ENCODE peak calls at places on chromosomes 3 and 15, in four cellular contexts. A is SK-N-SH, D is K562, L is GM12878. F is an unnamed sample.

GRCh38 chr15:99125061-99125990 is 20.4 kb downstream of the SYNM start:
- DNase-seq in A (no peak), D (peak; percentile 19), L (no peak), F (no peak)

GRCh38 chr3:157938154-157938774 is 168.0 kb downstream of the SHOX2 start:
- DNase-seq in A (no peak), D (no peak), L (no peak), F (peak; percentile 4)

GRCh38 chr3:48928679-48929078 is 10.0 kb downstream of the ARIH2 start:
- DNase-seq in A (no peak), D (no peak), L (no peak), F (peak; percentile 38)

GRCh38 chr3:194069421-194070219 is 66.3 kb upstream of the HES1 start:
- DNase-seq in A (no peak), D (peak; percentile 30), L (no peak), F (peak; percentile 24)

GRCh38 chr3:176274161-176274560 is 923.1 kb downstream of the TBL1XR1 start:
- DNase-seq in A (no peak), D (peak; percentile 2), L (no peak), F (no peak)

GRCh38 chr15:49286649-49287394 is 116.8 kb downstream of the GALK2 start:
- DNase-seq in A (no peak), D (no peak), L (no peak), F (peak; percentile 22)

GRCh38 chr3:31170932-31171670 is 276.6 kb upstream of the GADL1 start:
- DNase-seq in A (no peak), D (no peak), L (no peak), F (peak; percentile 91)

GRCh38 chr15:65525622-65526021 is 4.6 kb upstream of the HACD3 start:
- DNase-seq in A (peak; percentile 24), D (peak; percentile 30), L (no peak), F (no peak)

GRCh38 chr15:60351066-60351465 is 46.7 kb downstream of the ANXA2 start:
- DNase-seq in A (no peak), D (no peak), L (no peak), F (no peak)

GRCh38 chr3:170741756-170742530 is 128.1 kb downstream of the RPL22L1 start:
- DNase-seq in A (no peak), D (no peak), L (no peak), F (no peak)

GRCh38 chr15:63287109-63287508 is 9.7 kb downstream of the APH1B start:
- DNase-seq in A (no peak), D (no peak), L (no peak), F (peak; percentile 48)

GRCh38 chr15:75024102-75024636 is 779 bp downstream of the PPCDC start:
- DNase-seq in A (peak; percentile 47), D (peak; percentile 53), L (no peak), F (peak; percentile 22)

GRCh38 chr15:101028321-101028720 is 109.2 kb downstream of the LRRK1 start:
- DNase-seq in A (no peak), D (no peak), L (no peak), F (peak; percentile 57)

GRCh38 chr3:64345351-64345750 is 120.1 kb upstream of the PRICKLE2 start:
- DNase-seq in A (peak; percentile 9), D (no peak), L (no peak), F (peak; percentile 89)

GRCh38 chr3:158167737-158168469 is 58.0 kb downstream of the RSRC1 start:
- DNase-seq in A (no peak), D (peak; percentile 78), L (no peak), F (peak; percentile 98)

GRCh38 chr3:10286596-10287295 is 6.0 kb downstream of the GHRL start:
- DNase-seq in A (peak; percentile 76), D (no peak), L (no peak), F (peak; percentile 74)

GRCh38 chr3:53775834-53776251 is 70.4 kb downstream of the CHDH start:
- DNase-seq in A (no peak), D (no peak), L (no peak), F (no peak)

GRCh38 chr15:59587085-59587826 is 24.3 kb upstream of the GCNT3 start:
- DNase-seq in A (no peak), D (no peak), L (no peak), F (no peak)

GRCh38 chr3:115270849-115271248 is 123.8 kb upstream of the ZBTB20 start:
- DNase-seq in A (no peak), D (no peak), L (no peak), F (no peak)

GRCh38 chr15:39583586-39584265 is 2.8 kb downstream of the THBS1 start:
- DNase-seq in A (peak; percentile 36), D (peak; percentile 34), L (no peak), F (peak; percentile 73)

GRCh38 chr3:74631341-74631740 is 16.9 kb upstream of the CNTN3 start:
- DNase-seq in A (no peak), D (no peak), L (no peak), F (peak; percentile 59)

GRCh38 chr3:67737911-67738865 is 83.8 kb upstream of the SUCLG2 start:
- DNase-seq in A (no peak), D (no peak), L (no peak), F (no peak)

GRCh38 chr3:108305484-108306172 is 9.3 kb downstream of the HHLA2 start:
- DNase-seq in A (no peak), D (no peak), L (no peak), F (no peak)

GRCh38 chr3:152471814-152472605 is 203.3 kb downstream of the MBNL1 start:
- DNase-seq in A (peak; percentile 49), D (peak; percentile 82), L (peak; percentile 37), F (peak; percentile 54)

GRCh38 chr3:59451800-59452741 is 402.2 kb upstream of the CFAP20DC start:
- DNase-seq in A (no peak), D (no peak), L (no peak), F (no peak)

GRCh38 chr15:33621156-33621555 is 310.4 kb downstream of the RYR3 start:
- DNase-seq in A (no peak), D (no peak), L (no peak), F (no peak)

GRCh38 chr3:178382388-178383061 is 153.7 kb upstream of the KCNMB2 start:
- DNase-seq in A (no peak), D (no peak), L (no peak), F (peak; percentile 95)

GRCh38 chr3:69330891-69331400 is 54.9 kb downstream of the FRMD4B start:
- DNase-seq in A (no peak), D (no peak), L (no peak), F (no peak)

GRCh38 chr3:8730641-8731040 is 3.0 kb upstream of the CAV3 start:
- DNase-seq in A (no peak), D (no peak), L (no peak), F (peak; percentile 27)

GRCh38 chr3:60584250-60584649 is 667.0 kb downstream of the FHIT start:
- DNase-seq in A (no peak), D (no peak), L (no peak), F (peak; percentile 76)

GRCh38 chr15:101067660-101068522 is 148.7 kb downstream of the LRRK1 start:
- DNase-seq in A (no peak), D (no peak), L (no peak), F (peak; percentile 7)

GRCh38 chr3:14863324-14864100 is 44.8 kb downstream of the FGD5 start:
- DNase-seq in A (no peak), D (no peak), L (no peak), F (no peak)

GRCh38 chr15:71093089-71094024 is 21.9 kb upstream of the THSD4 start:
- DNase-seq in A (no peak), D (no peak), L (no peak), F (peak; percentile 82)

GRCh38 chr3:38455639-38456430 is 2.1 kb downstream of the ACVR2B start:
- DNase-seq in A (peak; percentile 58), D (no peak), L (no peak), F (peak; percentile 29)

GRCh38 chr15:70088887-70089691 is 8.6 kb downstream of the TLE3 start:
- DNase-seq in A (no peak), D (no peak), L (no peak), F (peak; percentile 71)

GRCh38 chr15:70090436-70091291 is 7.1 kb downstream of the TLE3 start:
- DNase-seq in A (no peak), D (no peak), L (no peak), F (no peak)

GRCh38 chr15:70087708-70088352 is 9.9 kb downstream of the TLE3 start:
- DNase-seq in A (no peak), D (peak; percentile 25), L (no peak), F (no peak)

GRCh38 chr15:70088427-70088826 is 9.3 kb downstream of the TLE3 start:
- DNase-seq in A (no peak), D (no peak), L (no peak), F (no peak)

DNA sequence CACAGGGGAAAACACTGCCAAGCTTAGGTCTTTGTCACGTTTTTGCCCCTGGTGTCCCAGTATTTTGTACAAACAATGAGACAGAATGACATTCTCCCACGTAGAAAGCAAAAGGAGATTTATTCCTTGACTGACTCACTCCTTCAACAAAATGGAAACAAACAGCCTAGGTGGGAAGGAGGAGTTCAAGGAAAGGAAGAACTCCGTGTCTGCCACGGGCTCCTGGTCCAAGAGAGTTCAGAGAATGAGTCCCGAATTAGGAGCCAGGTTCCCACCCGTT is 8.1 kb downstream of the TLE3 start:
- DNase-seq in A (no peak), D (no peak), L (no peak), F (no peak)
- TF ChIP-seq RCOR1 in A (no peak), D (no peak), L (no peak), F (no peak)

GRCh38 chr3:51938780-51939425 is 2.8 kb downstream of the RRP9 start:
- DNase-seq in A (no peak), D (no peak), L (no peak), F (no peak)
- H3K9ac ChIP-seq in A (no peak overlapping the region), D (peak overlapping the region; percentile 64), L (no peak overlapping the region), F (no peak overlapping the region)

GRCh38 chr3:29079358-29079757 is 201.5 kb upstream of the RBMS3 start:
- DNase-seq in A (no peak), D (no peak), L (no peak), F (no peak)

GRCh38 chr3:29080967-29081366 is 199.9 kb upstream of the RBMS3 start:
- DNase-seq in A (no peak), D (no peak), L (no peak), F (no peak)

GRCh38 chr3:29083081-29083480 is 197.8 kb upstream of the RBMS3 start:
- DNase-seq in A (no peak), D (no peak), L (no peak), F (no peak)

DNA sequence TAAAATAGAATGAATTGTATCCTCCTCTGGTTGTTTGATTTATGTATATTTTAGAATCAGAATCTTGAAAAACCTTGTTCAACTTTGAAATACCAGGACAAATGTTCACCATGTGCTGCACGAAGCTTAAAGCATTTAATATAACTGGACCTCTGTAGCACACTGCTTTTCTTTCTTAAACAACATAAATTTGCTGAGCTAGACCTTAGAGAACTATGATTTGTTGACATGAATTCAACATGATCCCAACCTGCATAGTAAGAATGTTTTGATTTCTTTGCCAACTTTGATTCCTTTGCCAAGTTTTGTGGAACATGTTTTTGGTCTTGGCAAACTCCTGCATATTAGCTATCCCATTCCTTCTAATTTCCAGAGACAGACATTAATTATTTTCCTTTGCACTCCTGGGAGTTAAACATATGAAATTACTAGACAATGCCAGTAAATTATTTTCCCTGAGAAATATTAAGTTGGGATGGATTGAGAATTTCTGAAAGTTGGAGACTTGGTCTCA is 197.2 kb upstream of the RBMS3 start:
- DNase-seq in A (no peak), D (no peak), L (no peak), F (no peak)
- TF ChIP-seq RCOR1 in A (no peak), D (no peak), L (no peak), F (no peak)

GRCh38 chr3:190116551-190117067 is 4.1 kb downstream of the P3H2 start:
- DNase-seq in A (no peak), D (no peak), L (no peak), F (peak; percentile 54)
- H3K9ac ChIP-seq in A (no peak overlapping the region), D (no peak overlapping the region), L (no peak overlapping the region), F (no peak overlapping the region)

GRCh38 chr3:117019082-117019713 is 309.6 kb downstream of the TUSC7 start:
- DNase-seq in A (peak; percentile 60), D (peak; percentile 16), L (no peak), F (peak; percentile 76)
- TF ChIP-seq RCOR1 in A (peak; percentile 68), D (no peak), L (no peak), F (no peak)

GRCh38 chr3:33315826-33316225 is 38.6 kb downstream of the FBXL2 start:
- DNase-seq in A (no peak), D (no peak), L (no peak), F (peak; percentile 73)
- H3K9ac ChIP-seq in A (no peak overlapping the region), D (no peak overlapping the region), L (no peak overlapping the region), F (no peak overlapping the region)